ENCODE peak calls at places on chromosomes 3 and 15, in seven cellular contexts. R, D, K, W, M, L and A are unnamed samples.

GRCh38 chr3:152970851-152971250 is 135.9 kb downstream of the P2RY1 start:
- DNase-seq in R (no peak), D (no peak), K (no peak), W (no peak), M (no peak), L (no peak), A (no peak)

GRCh38 chr3:175743733-175744400 is 884.7 kb downstream of the NAALADL2 start:
- DNase-seq in R (no peak), D (no peak), K (no peak), W (no peak), M (peak; percentile 79), L (peak; percentile 48), A (no peak)

GRCh38 chr3:193572426-193572908 is 17.8 kb upstream of the ATP13A4 start:
- DNase-seq in R (peak; percentile 8), D (no peak), K (peak; percentile 18), W (no peak), M (peak; percentile 61), L (peak; percentile 51), A (no peak)

GRCh38 chr15:84595660-84596059 is 5.1 kb upstream of the ZSCAN2 start:
- DNase-seq in R (no peak), D (no peak), K (no peak), W (no peak), M (no peak), L (no peak), A (no peak)

GRCh38 chr3:184741798-184742675 is 30.2 kb upstream of the MAGEF1 start:
- DNase-seq in R (no peak), D (no peak), K (no peak), W (no peak), M (no peak), L (no peak), A (no peak)

GRCh38 chr3:133930341-133930933 is 34.8 kb upstream of the RAB6B start:
- DNase-seq in R (no peak), D (no peak), K (no peak), W (no peak), M (peak; percentile 63), L (peak; percentile 62), A (no peak)

GRCh38 chr3:192817053-192817452 is 89.7 kb upstream of the FGF12 start:
- DNase-seq in R (no peak), D (no peak), K (no peak), W (no peak), M (peak; percentile 77), L (peak; percentile 22), A (no peak)

GRCh38 chr15:88394553-88395159 is 72.5 kb downstream of the MRPL46 start:
- DNase-seq in R (no peak), D (no peak), K (no peak), W (no peak), M (no peak), L (no peak), A (no peak)

GRCh38 chr3:22439626-22440025 is 688.6 kb upstream of the ZNF385D start:
- DNase-seq in R (no peak), D (no peak), K (no peak), W (no peak), M (no peak), L (no peak), A (no peak)

GRCh38 chr3:177441813-177442646 is 244.7 kb upstream of the TBL1XR1 start:
- DNase-seq in R (no peak), D (no peak), K (no peak), W (no peak), M (no peak), L (no peak), A (no peak)

GRCh38 chr15:69616558-69616957 is 163.9 kb downstream of the RPLP1 start:
- DNase-seq in R (no peak), D (no peak), K (no peak), W (no peak), M (no peak), L (no peak), A (no peak)

GRCh38 chr15:64842986-64843561 is 1.4 kb downstream of the PLEKHO2 start:
- DNase-seq in R (no peak), D (no peak), K (no peak), W (no peak), M (peak; percentile 72), L (no peak), A (no peak)

GRCh38 chr3:177852408-177852807 is 655.1 kb upstream of the TBL1XR1 start:
- DNase-seq in R (no peak), D (no peak), K (no peak), W (no peak), M (no peak), L (no peak), A (no peak)

GRCh38 chr3:156307704-156308103 is 187.3 kb downstream of the KCNAB1 start:
- DNase-seq in R (no peak), D (no peak), K (no peak), W (no peak), M (peak; percentile 88), L (no peak), A (no peak)

GRCh38 chr3:117407317-117407716 is 697.7 kb downstream of the TUSC7 start:
- DNase-seq in R (no peak), D (no peak), K (no peak), W (no peak), M (peak; percentile 15), L (peak; percentile 28), A (no peak)

GRCh38 chr3:44995142-44995770 is 19.2 kb downstream of the EXOSC7 start:
- DNase-seq in R (no peak), D (no peak), K (no peak), W (no peak), M (peak; percentile 53), L (no peak), A (no peak)

GRCh38 chr3:39278616-39278935 is 1.3 kb downstream of the CX3CR1 start:
- DNase-seq in R (no peak), D (no peak), K (no peak), W (no peak), M (no peak), L (no peak), A (no peak)

GRCh38 chr3:136456196-136456595 is 206.1 kb downstream of the PCCB start:
- DNase-seq in R (no peak), D (no peak), K (no peak), W (no peak), M (no peak), L (no peak), A (no peak)

GRCh38 chr15:38040615-38041014 is 106.2 kb downstream of the TMCO5A start:
- DNase-seq in R (no peak), D (no peak), K (no peak), W (no peak), M (no peak), L (no peak), A (no peak)

GRCh38 chr3:175258763-175259162 is 399.6 kb downstream of the NAALADL2 start:
- DNase-seq in R (no peak), D (no peak), K (no peak), W (no peak), M (peak; percentile 20), L (no peak), A (no peak)

GRCh38 chr15:41392659-41393058 is 9.6 kb downstream of the NDUFAF1 start:
- DNase-seq in R (no peak), D (no peak), K (no peak), W (no peak), M (no peak), L (no peak), A (no peak)

GRCh38 chr3:108183178-108183577 is 39.0 kb downstream of the IFT57 start:
- DNase-seq in R (no peak), D (no peak), K (no peak), W (no peak), M (no peak), L (no peak), A (no peak)

GRCh38 chr3:196569003-196569516 is 600 bp downstream of the FBXO45 start:
- DNase-seq in R (peak; percentile 36), D (no peak), K (peak; percentile 5), W (peak; percentile 37), M (peak; percentile 35), L (peak; percentile 33), A (no peak)

GRCh38 chr15:49215768-49216739 is 46.0 kb downstream of the GALK2 start:
- DNase-seq in R (no peak), D (no peak), K (no peak), W (no peak), M (no peak), L (peak; percentile 82), A (no peak)

GRCh38 chr3:33440578-33441321 is 545 bp upstream of the UBP1 start:
- DNase-seq in R (peak; percentile 93), D (no peak), K (peak; percentile 91), W (peak; percentile 96), M (peak; percentile 100), L (peak; percentile 99), A (peak; percentile 99)

GRCh38 chr3:188037116-188037718 is 116.7 kb upstream of the LPP start:
- DNase-seq in R (no peak), D (no peak), K (no peak), W (no peak), M (peak; percentile 50), L (peak; percentile 54), A (no peak)

GRCh38 chr3:172595648-172596393 is 72.6 kb upstream of the TNFSF10 start:
- DNase-seq in R (peak; percentile 7), D (no peak), K (peak; percentile 23), W (no peak), M (peak; percentile 37), L (peak; percentile 78), A (no peak)

GRCh38 chr3:72439321-72440183 is 408.7 kb downstream of the SHQ1 start:
- DNase-seq in R (no peak), D (no peak), K (no peak), W (no peak), M (no peak), L (no peak), A (no peak)

GRCh38 chr3:108391917-108392585 is 95.7 kb downstream of the HHLA2 start:
- DNase-seq in R (no peak), D (no peak), K (no peak), W (no peak), M (peak; percentile 10), L (no peak), A (no peak)

GRCh38 chr3:80767599-80767998 is 993.8 kb downstream of the GBE1 start:
- DNase-seq in R (no peak), D (no peak), K (no peak), W (no peak), M (no peak), L (no peak), A (no peak)